ENCODE peak calls at places on chromosomes 7 and 10, in eight cellular contexts. D is endothelial cell; O is hepatic stellate cell; Q is choroid plexus epithelial cell; F is stimulated activated CD4-positive, alpha-beta T cell treated with anti-CD3 and anti-CD28 coated beads, Interleukin-15, amount 100 ng/mL, for 1 hour; C is gastrocnemius medialis; U is lower lobe of right lung; I is bronchial epithelial cell. X is an unnamed sample.

GRCh38 chr10:128123853-128124252 is 2.4 kb downstream of the MKI67 start:
- DNase-seq in D (no peak), O (no peak), Q (no peak), F (no peak), C (no peak), U (no peak), I (no peak), X (no peak)

GRCh38 chr10:103917326-103918052 is 495 bp downstream of the STN1 start:
- DNase-seq in D (no peak), O (peak), Q (peak), F (no peak), C (peak), U (peak), I (no peak), X (peak)

GRCh38 chr10:86707505-86707904 is 39.2 kb downstream of the LDB3 start:
- DNase-seq in D (no peak), O (no peak), Q (no peak), F (no peak), C (no peak), U (no peak), I (no peak), X (no peak)

GRCh38 chr10:26869528-26869927 is 8.8 kb upstream of the ABI1 start:
- DNase-seq in D (no peak), O (no peak), Q (no peak), F (no peak), C (no peak), U (no peak), I (peak), X (no peak)

GRCh38 chr10:59648711-59649201 is 60.9 kb downstream of the SLC16A9 start:
- DNase-seq in D (no peak), O (peak), Q (peak), F (no peak), C (no peak), U (no peak), I (peak), X (no peak)

GRCh38 chr7:53656881-53657280 is 621.4 kb downstream of the POM121L12 start:
- DNase-seq in D (no peak), O (no peak), Q (no peak), F (no peak), C (no peak), U (no peak), I (peak), X (no peak)

GRCh38 chr7:3427957-3428356 is 126.9 kb downstream of the SDK1 start:
- DNase-seq in D (no peak), O (no peak), Q (no peak), F (no peak), C (no peak), U (no peak), I (no peak), X (no peak)

GRCh38 chr10:42753126-42753506 is 29.5 kb upstream of the BMS1 start:
- DNase-seq in D (peak), O (peak), Q (peak), F (peak), C (peak), U (peak), I (peak), X (peak)

GRCh38 chr10:29389935-29390334 is 101.1 kb downstream of the LYZL1 start:
- DNase-seq in D (no peak), O (no peak), Q (peak), F (no peak), C (no peak), U (no peak), I (no peak), X (no peak)

GRCh38 chr10:10798543-10799192 is 219.0 kb upstream of the CELF2 start:
- DNase-seq in D (peak), O (no peak), Q (no peak), F (no peak), C (no peak), U (no peak), I (no peak), X (peak)

GRCh38 chr10:75097666-75098285 is 13.7 kb upstream of the SAMD8 start:
- DNase-seq in D (no peak), O (peak), Q (peak), F (no peak), C (no peak), U (no peak), I (no peak), X (no peak)

GRCh38 chr7:36490335-36490940 is 100.8 kb downstream of the ANLN start:
- DNase-seq in D (no peak), O (no peak), Q (no peak), F (no peak), C (no peak), U (no peak), I (no peak), X (no peak)

GRCh38 chr10:103709341-103709920 is 145.9 kb downstream of the SH3PXD2A start:
- DNase-seq in D (no peak), O (peak), Q (peak), F (no peak), C (no peak), U (no peak), I (peak), X (no peak)

GRCh38 chr7:151109094-151110048 is 23.1 kb downstream of the AGAP3 start:
- DNase-seq in D (no peak), O (no peak), Q (peak), F (no peak), C (no peak), U (peak), I (no peak), X (peak)

GRCh38 chr7:71618281-71618680 is 486.3 kb downstream of the GALNT17 start:
- DNase-seq in D (no peak), O (no peak), Q (no peak), F (no peak), C (no peak), U (no peak), I (no peak), X (no peak)

GRCh38 chr7:149729983-149730801 is 43.2 kb downstream of the ZNF467 start:
- DNase-seq in D (no peak), O (no peak), Q (no peak), F (no peak), C (no peak), U (peak), I (no peak), X (peak)

GRCh38 chr7:101974365-101974764 is 156.9 kb downstream of the CUX1 start:
- DNase-seq in D (no peak), O (no peak), Q (no peak), F (no peak), C (no peak), U (no peak), I (no peak), X (no peak)

GRCh38 chr10:98268694-98269386 is 846 bp upstream of the LOXL4 start:
- DNase-seq in D (no peak), O (peak), Q (peak), F (no peak), C (no peak), U (no peak), I (peak), X (no peak)

GRCh38 chr7:90520484-90520883 is 51.0 kb downstream of the PTTG1IP2 start:
- DNase-seq in D (no peak), O (no peak), Q (peak), F (no peak), C (no peak), U (no peak), I (peak), X (no peak)

GRCh38 chr10:48895198-48895720 is 44.4 kb downstream of the LRRC18 start:
- DNase-seq in D (no peak), O (no peak), Q (no peak), F (no peak), C (no peak), U (no peak), I (no peak), X (no peak)

GRCh38 chr10:69965919-69966662 is 86.6 kb upstream of the MACROH2A2 start:
- DNase-seq in D (no peak), O (no peak), Q (peak), F (no peak), C (no peak), U (no peak), I (peak), X (no peak)

GRCh38 chr7:87934699-87935372 is 785 bp downstream of the ADAM22 start:
- DNase-seq in D (peak), O (no peak), Q (peak), F (no peak), C (no peak), U (no peak), I (no peak), X (no peak)

GRCh38 chr10:72981028-72981881 is 26.6 kb upstream of the PLA2G12B start:
- DNase-seq in D (no peak), O (no peak), Q (no peak), F (no peak), C (no peak), U (no peak), I (peak), X (no peak)

GRCh38 chr10:49679480-49679893 is at the start of gene C10orf53:
- DNase-seq in D (peak), O (peak), Q (peak), F (no peak), C (no peak), U (peak), I (peak), X (peak)

GRCh38 chr10:60654813-60655464 is 123.3 kb upstream of the CDK1 start:
- DNase-seq in D (no peak), O (no peak), Q (peak), F (no peak), C (no peak), U (no peak), I (peak), X (no peak)

GRCh38 chr10:4151466-4151865 is 366.5 kb upstream of the KLF6 start:
- DNase-seq in D (peak), O (no peak), Q (peak), F (no peak), C (no peak), U (no peak), I (no peak), X (no peak)

GRCh38 chr10:30111340-30111980 is 52.1 kb upstream of the JCAD start:
- DNase-seq in D (no peak), O (peak), Q (peak), F (no peak), C (no peak), U (no peak), I (peak), X (no peak)